ENCODE peak calls at places on chromosome 17, in eight cellular contexts. D is progenitor cell of endocrine pancreas, A is fibroblast of the aortic adventitia, F is fibroblast of lung, E is mucosa of descending colon, Y is epithelial cell of esophagus, L is ovary, J is pancreas. C is an unnamed sample.

GRCh38 chr17:69246726-69247375 is 18.2 kb upstream of the ABCA10 start:
- DNase-seq in J (no peak), F (peak; percentile 76), Y (peak; percentile 56), A (peak; percentile 81), D (no peak), L (no peak), E (no peak), C (no peak)

GRCh38 chr17:49104511-49105074 is 28.0 kb upstream of the B4GALNT2 start:
- DNase-seq in E (no peak), D (no peak), Y (no peak), A (no peak), J (no peak), F (peak; percentile 28), L (no peak), C (no peak)

GRCh38 chr17:31327534-31328526 is 6.4 kb upstream of the EVI2A start:
- DNase-seq in A (peak; percentile 85), D (no peak), J (no peak), E (no peak), Y (peak; percentile 83), L (no peak), F (peak; percentile 82), C (no peak)

GRCh38 chr17:6269474-6269873 is 165.4 kb downstream of the AIPL1 start:
- DNase-seq in J (peak; percentile 20), L (no peak), Y (peak; percentile 59), F (peak; percentile 14), E (peak; percentile 65), A (peak; percentile 16), D (peak; percentile 73), C (peak; percentile 69)

GRCh38 chr17:72158895-72159885 is 38.4 kb downstream of the SOX9 start:
- DNase-seq in J (no peak), D (no peak), A (no peak), L (no peak), F (peak; percentile 55), Y (peak; percentile 10), E (no peak), C (no peak)

GRCh38 chr17:28849281-28849680 is 5.5 kb upstream of the ERAL1 start:
- DNase-seq in Y (peak; percentile 18), D (no peak), J (no peak), L (no peak), F (peak; percentile 5), A (peak; percentile 17), E (no peak), C (no peak)

GRCh38 chr17:60060474-60060873 is 18.2 kb downstream of the HEATR6 start:
- DNase-seq in D (no peak), F (no peak), E (no peak), J (no peak), A (no peak), L (no peak), Y (no peak), C (no peak)

GRCh38 chr17:57106107-57106835 is 21.2 kb downstream of the AKAP1 start:
- DNase-seq in Y (peak; percentile 7), A (no peak), L (no peak), J (no peak), F (no peak), D (peak; percentile 15), E (peak; percentile 58), C (no peak)

GRCh38 chr17:42345396-42346078 is 42.7 kb downstream of the STAT3 start:
- DNase-seq in F (no peak), Y (no peak), A (no peak), E (no peak), D (no peak), J (peak; percentile 66), L (no peak), C (no peak)

GRCh38 chr17:6748617-6749016 is 7.2 kb upstream of the XAF1 start:
- DNase-seq in D (no peak), E (no peak), A (no peak), Y (no peak), F (no peak), J (no peak), L (no peak), C (no peak)

GRCh38 chr17:3892095-3892998 is 506 bp downstream of the CAMKK1 start:
- DNase-seq in A (peak; percentile 68), F (peak; percentile 58), E (peak; percentile 75), L (peak; percentile 83), D (peak; percentile 30), J (peak; percentile 81), Y (peak; percentile 39), C (peak; percentile 48)

GRCh38 chr17:910503-911194 is 68.9 kb downstream of the NXN start:
- DNase-seq in Y (no peak), J (no peak), F (no peak), L (no peak), A (peak; percentile 65), D (no peak), E (no peak), C (no peak)

GRCh38 chr17:43026610-43027009 is 1.6 kb downstream of the RND2 start:
- DNase-seq in L (no peak), A (no peak), J (no peak), D (no peak), Y (no peak), E (no peak), F (no peak), C (no peak)

GRCh38 chr17:59365383-59365981 is 34.0 kb downstream of the YPEL2 start:
- DNase-seq in D (no peak), E (peak; percentile 20), A (no peak), F (no peak), L (no peak), Y (no peak), J (no peak), C (no peak)

GRCh38 chr17:33967608-33968349 is 287.3 kb upstream of the CCL2 start:
- DNase-seq in F (no peak), D (no peak), Y (no peak), L (no peak), J (no peak), E (no peak), A (no peak), C (no peak)

GRCh38 chr17:29584452-29585079 is 4.9 kb downstream of the GIT1 start:
- DNase-seq in J (no peak), D (no peak), Y (no peak), A (no peak), L (no peak), E (no peak), F (no peak), C (no peak)

GRCh38 chr17:72461757-72462156 is 340.9 kb downstream of the SOX9 start:
- DNase-seq in F (no peak), E (no peak), J (no peak), Y (no peak), D (no peak), L (no peak), A (peak; percentile 10), C (no peak)

GRCh38 chr17:11986179-11986938 is 10.9 kb downstream of the ZNF18 start:
- DNase-seq in D (no peak), J (no peak), E (no peak), A (peak; percentile 45), F (no peak), Y (no peak), L (no peak), C (no peak)

GRCh38 chr17:11981862-11982261 is 15.4 kb downstream of the ZNF18 start:
- DNase-seq in L (no peak), Y (no peak), D (no peak), J (no peak), A (no peak), F (no peak), E (no peak), C (no peak)

GRCh38 chr17:11979795-11980194 is 17.5 kb downstream of the ZNF18 start:
- DNase-seq in F (no peak), E (no peak), Y (no peak), D (no peak), A (no peak), J (no peak), L (no peak), C (no peak)

DNA sequence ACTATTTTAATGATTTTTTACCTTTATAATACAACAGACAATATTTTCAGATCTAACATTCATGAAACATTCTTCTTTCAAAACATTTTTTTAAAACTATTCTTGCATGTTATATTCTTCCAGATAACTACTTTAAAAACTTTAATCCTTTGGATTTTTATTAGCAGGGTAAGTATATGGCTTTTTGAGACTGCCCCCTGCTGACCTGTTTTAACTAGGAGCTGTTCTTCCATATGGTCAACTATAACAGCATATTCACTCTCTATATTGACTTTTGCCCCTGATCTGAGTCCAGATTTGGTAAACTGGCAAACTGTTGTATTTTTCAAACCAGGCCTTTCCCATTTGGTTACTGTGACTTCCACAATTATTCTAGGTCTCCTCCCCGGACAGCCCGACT is 16.5 kb downstream of the ZNF18 start:
- DNase-seq in E (no peak), L (no peak), Y (peak; percentile 51), D (no peak), A (peak; percentile 25), F (peak; percentile 17), J (no peak), C (no peak)
- TF ChIP-seq CTCF in E (no peak), L (no peak), Y (peak; percentile 49), D (peak; percentile 41), A (peak; percentile 44), F (peak; percentile 51), J (no peak), C (peak; percentile 49)

DNA sequence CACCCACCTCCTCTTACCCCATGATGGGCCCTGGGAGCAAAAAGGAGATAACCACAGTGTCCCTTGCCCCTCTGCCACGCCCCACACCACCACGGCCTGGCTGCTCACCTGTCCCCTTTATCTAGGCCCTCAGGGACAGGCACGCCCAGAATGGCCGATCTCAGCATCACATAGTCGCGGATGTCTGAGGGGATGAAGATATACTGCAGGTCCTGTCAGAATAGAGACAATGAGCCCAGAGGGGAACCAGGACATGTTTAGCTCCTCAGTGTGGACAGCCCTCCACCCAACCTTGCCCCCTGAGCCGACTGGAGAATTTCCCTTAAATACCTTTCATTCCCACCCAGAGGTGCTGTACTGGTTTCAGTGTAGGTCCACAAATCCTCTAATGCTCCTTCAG is 15.2 kb downstream of the ST6GALNAC2 start:
- DNase-seq in F (no peak), D (no peak), A (no peak), L (no peak), E (no peak), Y (no peak), J (no peak), C (no peak)
- TF ChIP-seq CTCF in F (no peak), D (no peak), A (no peak), L (no peak), E (no peak), Y (no peak), J (no peak), C (no peak)

GRCh38 chr17:62968445-62968923 is 2.4 kb downstream of the TANC2 start:
- DNase-seq in D (no peak), A (peak; percentile 93), Y (peak; percentile 94), J (peak; percentile 40), E (peak; percentile 64), F (peak; percentile 95), L (no peak), C (peak; percentile 16)
- TF ChIP-seq CTCF in D (peak; percentile 80), A (peak; percentile 92), Y (peak; percentile 96), J (peak; percentile 53), E (peak; percentile 62), F (peak; percentile 92), L (peak; percentile 70), C (peak; percentile 91)

DNA sequence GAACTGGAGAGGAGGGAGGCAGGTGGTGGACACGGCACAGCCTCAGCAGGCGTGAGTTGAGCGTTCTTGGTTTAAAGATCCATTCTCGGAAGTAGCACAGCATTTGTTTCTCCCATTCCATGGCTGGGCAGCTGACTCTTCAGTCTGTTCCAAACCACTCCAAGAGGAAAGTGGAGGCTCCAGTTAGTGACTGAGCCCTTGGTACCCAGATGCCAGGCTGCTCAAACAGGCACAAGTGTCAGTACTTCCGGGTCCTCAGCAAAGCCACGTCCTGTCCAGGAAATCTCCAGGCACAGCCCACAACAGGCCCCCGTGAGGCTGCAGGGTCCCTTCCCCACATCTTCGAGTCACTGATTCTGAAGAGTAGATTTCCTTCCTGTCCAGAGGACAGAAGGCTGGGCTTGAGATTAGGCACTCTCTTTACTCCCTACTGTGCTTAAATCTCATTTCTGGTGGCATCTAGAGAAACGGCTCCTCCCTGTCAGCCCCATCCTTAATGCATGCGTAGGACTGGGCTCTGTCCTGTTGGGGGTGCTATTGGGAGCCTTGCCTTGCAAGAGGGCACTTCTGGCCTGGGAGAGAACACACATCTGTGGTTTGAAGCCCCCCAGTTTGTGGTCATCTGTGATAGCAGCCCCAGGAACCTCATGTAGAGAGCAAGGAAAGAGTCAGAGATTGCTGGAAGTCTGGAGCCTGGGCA is 39.7 kb upstream of the NAT9 start:
- DNase-seq in A (no peak), Y (no peak), D (no peak), L (no peak), J (no peak), F (no peak), E (no peak), C (no peak)
- TF ChIP-seq CTCF in A (no peak), Y (peak; percentile 26), D (peak; percentile 19), L (no peak), J (no peak), F (no peak), E (no peak), C (peak; percentile 15)